ENCODE peak calls at places on chromosomes 16 and 17, in ten cellular contexts. One of them, this sample, is unnamed.

GRCh38 chr16:49706620-49707355 is 149.1 kb downstream of the ZNF423 start:
- DNase-seq in stimulated activated CD4-positive, alpha-beta T cell treated with anti-CD3 and anti-CD28 coated beads, Interleukin-2, amount 100 ng/mL, for 24 hours: no peak
- DNase-seq in epithelial cell of esophagus: no peak
- DNase-seq in tibial nerve: no peak
- DNase-seq in activated CD4-positive, alpha-beta T cell treated with anti-CD3 and anti-CD28 coated beads, Interleukin-2, amount 10 ng/mL, durations not matched to agents 7 days and 5 days: no peak
- DNase-seq in GM04503: no peak
- DNase-seq in psoas muscle: no peak
- DNase-seq in AG08395: no peak
- DNase-seq in stomach: no peak
- DNase-seq in lung: no peak
- DNase-seq in this sample: no peak

GRCh38 chr16:19879241-19879792 is 5.3 kb downstream of the GPRC5B start:
- DNase-seq in stimulated activated CD4-positive, alpha-beta T cell treated with anti-CD3 and anti-CD28 coated beads, Interleukin-2, amount 100 ng/mL, for 24 hours: no peak
- DNase-seq in epithelial cell of esophagus: peak
- DNase-seq in tibial nerve: no peak
- DNase-seq in activated CD4-positive, alpha-beta T cell treated with anti-CD3 and anti-CD28 coated beads, Interleukin-2, amount 10 ng/mL, durations not matched to agents 7 days and 5 days: no peak
- DNase-seq in GM04503: no peak
- DNase-seq in psoas muscle: no peak
- DNase-seq in AG08395: no peak
- DNase-seq in stomach: no peak
- DNase-seq in lung: no peak
- DNase-seq in this sample: no peak

GRCh38 chr17:59001158-59001814 is 105.4 kb downstream of the TRIM37 start:
- DNase-seq in stimulated activated CD4-positive, alpha-beta T cell treated with anti-CD3 and anti-CD28 coated beads, Interleukin-2, amount 100 ng/mL, for 24 hours: peak
- DNase-seq in epithelial cell of esophagus: peak
- DNase-seq in tibial nerve: no peak
- DNase-seq in activated CD4-positive, alpha-beta T cell treated with anti-CD3 and anti-CD28 coated beads, Interleukin-2, amount 10 ng/mL, durations not matched to agents 7 days and 5 days: peak
- DNase-seq in GM04503: no peak
- DNase-seq in psoas muscle: no peak
- DNase-seq in AG08395: no peak
- DNase-seq in stomach: peak
- DNase-seq in lung: peak
- DNase-seq in this sample: peak

GRCh38 chr16:10671729-10672128 is 23.0 kb downstream of the TEKT5 start:
- DNase-seq in stimulated activated CD4-positive, alpha-beta T cell treated with anti-CD3 and anti-CD28 coated beads, Interleukin-2, amount 100 ng/mL, for 24 hours: no peak
- DNase-seq in epithelial cell of esophagus: no peak
- DNase-seq in tibial nerve: no peak
- DNase-seq in activated CD4-positive, alpha-beta T cell treated with anti-CD3 and anti-CD28 coated beads, Interleukin-2, amount 10 ng/mL, durations not matched to agents 7 days and 5 days: no peak
- DNase-seq in GM04503: no peak
- DNase-seq in psoas muscle: no peak
- DNase-seq in AG08395: no peak
- DNase-seq in stomach: no peak
- DNase-seq in lung: no peak
- DNase-seq in this sample: no peak

GRCh38 chr17:47742319-47743181 is 9.5 kb downstream of the TBX21 start:
- DNase-seq in stimulated activated CD4-positive, alpha-beta T cell treated with anti-CD3 and anti-CD28 coated beads, Interleukin-2, amount 100 ng/mL, for 24 hours: peak
- DNase-seq in epithelial cell of esophagus: no peak
- DNase-seq in tibial nerve: no peak
- DNase-seq in activated CD4-positive, alpha-beta T cell treated with anti-CD3 and anti-CD28 coated beads, Interleukin-2, amount 10 ng/mL, durations not matched to agents 7 days and 5 days: peak
- DNase-seq in GM04503: no peak
- DNase-seq in psoas muscle: no peak
- DNase-seq in AG08395: no peak
- DNase-seq in stomach: no peak
- DNase-seq in lung: peak
- DNase-seq in this sample: no peak

GRCh38 chr17:15779119-15779518 is 47.0 kb downstream of the TBC1D26 start:
- DNase-seq in stimulated activated CD4-positive, alpha-beta T cell treated with anti-CD3 and anti-CD28 coated beads, Interleukin-2, amount 100 ng/mL, for 24 hours: no peak
- DNase-seq in epithelial cell of esophagus: no peak
- DNase-seq in tibial nerve: no peak
- DNase-seq in activated CD4-positive, alpha-beta T cell treated with anti-CD3 and anti-CD28 coated beads, Interleukin-2, amount 10 ng/mL, durations not matched to agents 7 days and 5 days: no peak
- DNase-seq in GM04503: no peak
- DNase-seq in psoas muscle: no peak
- DNase-seq in AG08395: no peak
- DNase-seq in stomach: no peak
- DNase-seq in lung: no peak
- DNase-seq in this sample: no peak

GRCh38 chr17:62627219-62627903 is at the start of gene MRC2:
- DNase-seq in stimulated activated CD4-positive, alpha-beta T cell treated with anti-CD3 and anti-CD28 coated beads, Interleukin-2, amount 100 ng/mL, for 24 hours: peak
- DNase-seq in epithelial cell of esophagus: peak
- DNase-seq in tibial nerve: no peak
- DNase-seq in activated CD4-positive, alpha-beta T cell treated with anti-CD3 and anti-CD28 coated beads, Interleukin-2, amount 10 ng/mL, durations not matched to agents 7 days and 5 days: peak
- DNase-seq in GM04503: no peak
- DNase-seq in psoas muscle: peak
- DNase-seq in AG08395: peak
- DNase-seq in stomach: no peak
- DNase-seq in lung: peak
- DNase-seq in this sample: no peak

GRCh38 chr17:7064248-7064647 is 15.8 kb downstream of the CLEC10A start:
- DNase-seq in stimulated activated CD4-positive, alpha-beta T cell treated with anti-CD3 and anti-CD28 coated beads, Interleukin-2, amount 100 ng/mL, for 24 hours: no peak
- DNase-seq in epithelial cell of esophagus: no peak
- DNase-seq in tibial nerve: no peak
- DNase-seq in activated CD4-positive, alpha-beta T cell treated with anti-CD3 and anti-CD28 coated beads, Interleukin-2, amount 10 ng/mL, durations not matched to agents 7 days and 5 days: no peak
- DNase-seq in GM04503: no peak
- DNase-seq in psoas muscle: no peak
- DNase-seq in AG08395: no peak
- DNase-seq in stomach: no peak
- DNase-seq in lung: no peak
- DNase-seq in this sample: no peak

GRCh38 chr17:67374329-67375053 is 2.6 kb upstream of the PITPNC1 start:
- DNase-seq in stimulated activated CD4-positive, alpha-beta T cell treated with anti-CD3 and anti-CD28 coated beads, Interleukin-2, amount 100 ng/mL, for 24 hours: peak
- DNase-seq in epithelial cell of esophagus: peak
- DNase-seq in tibial nerve: peak
- DNase-seq in activated CD4-positive, alpha-beta T cell treated with anti-CD3 and anti-CD28 coated beads, Interleukin-2, amount 10 ng/mL, durations not matched to agents 7 days and 5 days: peak
- DNase-seq in GM04503: no peak
- DNase-seq in psoas muscle: peak
- DNase-seq in AG08395: peak
- DNase-seq in stomach: peak
- DNase-seq in lung: peak
- DNase-seq in this sample: peak

GRCh38 chr16:49049191-49049590 is 232.4 kb downstream of the CBLN1 start:
- DNase-seq in stimulated activated CD4-positive, alpha-beta T cell treated with anti-CD3 and anti-CD28 coated beads, Interleukin-2, amount 100 ng/mL, for 24 hours: no peak
- DNase-seq in epithelial cell of esophagus: no peak
- DNase-seq in tibial nerve: no peak
- DNase-seq in activated CD4-positive, alpha-beta T cell treated with anti-CD3 and anti-CD28 coated beads, Interleukin-2, amount 10 ng/mL, durations not matched to agents 7 days and 5 days: no peak
- DNase-seq in GM04503: no peak
- DNase-seq in psoas muscle: no peak
- DNase-seq in AG08395: no peak
- DNase-seq in stomach: no peak
- DNase-seq in lung: no peak
- DNase-seq in this sample: no peak

GRCh38 chr16:69241911-69242310 is 54.9 kb downstream of the SNTB2 start:
- DNase-seq in stimulated activated CD4-positive, alpha-beta T cell treated with anti-CD3 and anti-CD28 coated beads, Interleukin-2, amount 100 ng/mL, for 24 hours: no peak
- DNase-seq in epithelial cell of esophagus: no peak
- DNase-seq in tibial nerve: no peak
- DNase-seq in activated CD4-positive, alpha-beta T cell treated with anti-CD3 and anti-CD28 coated beads, Interleukin-2, amount 10 ng/mL, durations not matched to agents 7 days and 5 days: no peak
- DNase-seq in GM04503: no peak
- DNase-seq in psoas muscle: no peak
- DNase-seq in AG08395: no peak
- DNase-seq in stomach: no peak
- DNase-seq in lung: no peak
- DNase-seq in this sample: no peak

GRCh38 chr17:42944211-42944610 is 20.0 kb downstream of the AARSD1 start:
- DNase-seq in stimulated activated CD4-positive, alpha-beta T cell treated with anti-CD3 and anti-CD28 coated beads, Interleukin-2, amount 100 ng/mL, for 24 hours: no peak
- DNase-seq in epithelial cell of esophagus: no peak
- DNase-seq in tibial nerve: no peak
- DNase-seq in activated CD4-positive, alpha-beta T cell treated with anti-CD3 and anti-CD28 coated beads, Interleukin-2, amount 10 ng/mL, durations not matched to agents 7 days and 5 days: no peak
- DNase-seq in GM04503: no peak
- DNase-seq in psoas muscle: no peak
- DNase-seq in AG08395: no peak
- DNase-seq in stomach: no peak
- DNase-seq in lung: no peak
- DNase-seq in this sample: no peak

GRCh38 chr16:54166342-54166865 is 120.2 kb downstream of the IRX3 start:
- DNase-seq in stimulated activated CD4-positive, alpha-beta T cell treated with anti-CD3 and anti-CD28 coated beads, Interleukin-2, amount 100 ng/mL, for 24 hours: no peak
- DNase-seq in epithelial cell of esophagus: peak
- DNase-seq in tibial nerve: no peak
- DNase-seq in activated CD4-positive, alpha-beta T cell treated with anti-CD3 and anti-CD28 coated beads, Interleukin-2, amount 10 ng/mL, durations not matched to agents 7 days and 5 days: no peak
- DNase-seq in GM04503: no peak
- DNase-seq in psoas muscle: no peak
- DNase-seq in AG08395: no peak
- DNase-seq in stomach: no peak
- DNase-seq in lung: no peak
- DNase-seq in this sample: no peak

GRCh38 chr17:73104450-73104849 is 12.0 kb upstream of the SLC39A11 start:
- DNase-seq in stimulated activated CD4-positive, alpha-beta T cell treated with anti-CD3 and anti-CD28 coated beads, Interleukin-2, amount 100 ng/mL, for 24 hours: no peak
- DNase-seq in epithelial cell of esophagus: no peak
- DNase-seq in tibial nerve: no peak
- DNase-seq in activated CD4-positive, alpha-beta T cell treated with anti-CD3 and anti-CD28 coated beads, Interleukin-2, amount 10 ng/mL, durations not matched to agents 7 days and 5 days: no peak
- DNase-seq in GM04503: no peak
- DNase-seq in psoas muscle: no peak
- DNase-seq in AG08395: no peak
- DNase-seq in stomach: no peak
- DNase-seq in lung: no peak
- DNase-seq in this sample: no peak

GRCh38 chr16:13915033-13915635 is 4.8 kb upstream of the ERCC4 start:
- DNase-seq in stimulated activated CD4-positive, alpha-beta T cell treated with anti-CD3 and anti-CD28 coated beads, Interleukin-2, amount 100 ng/mL, for 24 hours: no peak
- DNase-seq in epithelial cell of esophagus: no peak
- DNase-seq in tibial nerve: no peak
- DNase-seq in activated CD4-positive, alpha-beta T cell treated with anti-CD3 and anti-CD28 coated beads, Interleukin-2, amount 10 ng/mL, durations not matched to agents 7 days and 5 days: no peak
- DNase-seq in GM04503: no peak
- DNase-seq in psoas muscle: no peak
- DNase-seq in AG08395: no peak
- DNase-seq in stomach: no peak
- DNase-seq in lung: no peak
- DNase-seq in this sample: no peak

GRCh38 chr17:18921912-18922451 is 30.0 kb upstream of the SLC5A10 start:
- DNase-seq in stimulated activated CD4-positive, alpha-beta T cell treated with anti-CD3 and anti-CD28 coated beads, Interleukin-2, amount 100 ng/mL, for 24 hours: peak
- DNase-seq in epithelial cell of esophagus: peak
- DNase-seq in tibial nerve: no peak
- DNase-seq in activated CD4-positive, alpha-beta T cell treated with anti-CD3 and anti-CD28 coated beads, Interleukin-2, amount 10 ng/mL, durations not matched to agents 7 days and 5 days: no peak
- DNase-seq in GM04503: no peak
- DNase-seq in psoas muscle: no peak
- DNase-seq in AG08395: no peak
- DNase-seq in stomach: no peak
- DNase-seq in lung: no peak
- DNase-seq in this sample: no peak

GRCh38 chr17:15262291-15263205 is 2.6 kb downstream of the PMP22 start:
- DNase-seq in stimulated activated CD4-positive, alpha-beta T cell treated with anti-CD3 and anti-CD28 coated beads, Interleukin-2, amount 100 ng/mL, for 24 hours: no peak
- DNase-seq in epithelial cell of esophagus: peak
- DNase-seq in tibial nerve: peak
- DNase-seq in activated CD4-positive, alpha-beta T cell treated with anti-CD3 and anti-CD28 coated beads, Interleukin-2, amount 10 ng/mL, durations not matched to agents 7 days and 5 days: no peak
- DNase-seq in GM04503: peak
- DNase-seq in psoas muscle: peak
- DNase-seq in AG08395: peak
- DNase-seq in stomach: peak
- DNase-seq in lung: peak
- DNase-seq in this sample: no peak

GRCh38 chr17:21397341-21398050 is 21.3 kb downstream of the KCNJ12 start:
- DNase-seq in stimulated activated CD4-positive, alpha-beta T cell treated with anti-CD3 and anti-CD28 coated beads, Interleukin-2, amount 100 ng/mL, for 24 hours: no peak
- DNase-seq in epithelial cell of esophagus: no peak
- DNase-seq in tibial nerve: no peak
- DNase-seq in activated CD4-positive, alpha-beta T cell treated with anti-CD3 and anti-CD28 coated beads, Interleukin-2, amount 10 ng/mL, durations not matched to agents 7 days and 5 days: no peak
- DNase-seq in GM04503: peak
- DNase-seq in psoas muscle: peak
- DNase-seq in AG08395: peak
- DNase-seq in stomach: no peak
- DNase-seq in lung: no peak
- DNase-seq in this sample: no peak

GRCh38 chr17:63974594-63975192 is 2.0 kb upstream of the SCN4A start:
- DNase-seq in stimulated activated CD4-positive, alpha-beta T cell treated with anti-CD3 and anti-CD28 coated beads, Interleukin-2, amount 100 ng/mL, for 24 hours: no peak
- DNase-seq in epithelial cell of esophagus: peak
- DNase-seq in tibial nerve: no peak
- DNase-seq in activated CD4-positive, alpha-beta T cell treated with anti-CD3 and anti-CD28 coated beads, Interleukin-2, amount 10 ng/mL, durations not matched to agents 7 days and 5 days: no peak
- DNase-seq in GM04503: no peak
- DNase-seq in psoas muscle: peak
- DNase-seq in AG08395: peak
- DNase-seq in stomach: no peak
- DNase-seq in lung: no peak
- DNase-seq in this sample: no peak

GRCh38 chr16:21161211-21161610 is 2.7 kb downstream of the LDAF1 start:
- DNase-seq in stimulated activated CD4-positive, alpha-beta T cell treated with anti-CD3 and anti-CD28 coated beads, Interleukin-2, amount 100 ng/mL, for 24 hours: no peak
- DNase-seq in epithelial cell of esophagus: no peak
- DNase-seq in tibial nerve: no peak
- DNase-seq in activated CD4-positive, alpha-beta T cell treated with anti-CD3 and anti-CD28 coated beads, Interleukin-2, amount 10 ng/mL, durations not matched to agents 7 days and 5 days: no peak
- DNase-seq in GM04503: no peak
- DNase-seq in psoas muscle: no peak
- DNase-seq in AG08395: peak
- DNase-seq in stomach: no peak
- DNase-seq in lung: no peak
- DNase-seq in this sample: no peak

GRCh38 chr17:50953831-50954601 is 87.9 kb upstream of the TOB1 start:
- DNase-seq in stimulated activated CD4-positive, alpha-beta T cell treated with anti-CD3 and anti-CD28 coated beads, Interleukin-2, amount 100 ng/mL, for 24 hours: no peak
- DNase-seq in epithelial cell of esophagus: peak
- DNase-seq in tibial nerve: peak
- DNase-seq in activated CD4-positive, alpha-beta T cell treated with anti-CD3 and anti-CD28 coated beads, Interleukin-2, amount 10 ng/mL, durations not matched to agents 7 days and 5 days: no peak
- DNase-seq in GM04503: no peak
- DNase-seq in psoas muscle: peak
- DNase-seq in AG08395: peak
- DNase-seq in stomach: no peak
- DNase-seq in lung: no peak
- DNase-seq in this sample: no peak

GRCh38 chr16:83973077-83973476 is 5.0 kb downstream of the NECAB2 start:
- DNase-seq in stimulated activated CD4-positive, alpha-beta T cell treated with anti-CD3 and anti-CD28 coated beads, Interleukin-2, amount 100 ng/mL, for 24 hours: no peak
- DNase-seq in epithelial cell of esophagus: no peak
- DNase-seq in tibial nerve: no peak
- DNase-seq in activated CD4-positive, alpha-beta T cell treated with anti-CD3 and anti-CD28 coated beads, Interleukin-2, amount 10 ng/mL, durations not matched to agents 7 days and 5 days: no peak
- DNase-seq in GM04503: no peak
- DNase-seq in psoas muscle: no peak
- DNase-seq in AG08395: no peak
- DNase-seq in stomach: no peak
- DNase-seq in lung: no peak
- DNase-seq in this sample: no peak

GRCh38 chr17:50890675-50891516 is 24.7 kb upstream of the TOB1 start:
- DNase-seq in stimulated activated CD4-positive, alpha-beta T cell treated with anti-CD3 and anti-CD28 coated beads, Interleukin-2, amount 100 ng/mL, for 24 hours: no peak
- DNase-seq in epithelial cell of esophagus: peak
- DNase-seq in tibial nerve: no peak
- DNase-seq in activated CD4-positive, alpha-beta T cell treated with anti-CD3 and anti-CD28 coated beads, Interleukin-2, amount 10 ng/mL, durations not matched to agents 7 days and 5 days: no peak
- DNase-seq in GM04503: no peak
- DNase-seq in psoas muscle: no peak
- DNase-seq in AG08395: no peak
- DNase-seq in stomach: peak
- DNase-seq in lung: no peak
- DNase-seq in this sample: no peak

GRCh38 chr17:65183736-65184135 is 46.6 kb downstream of the RGS9 start:
- DNase-seq in stimulated activated CD4-positive, alpha-beta T cell treated with anti-CD3 and anti-CD28 coated beads, Interleukin-2, amount 100 ng/mL, for 24 hours: no peak
- DNase-seq in epithelial cell of esophagus: peak
- DNase-seq in tibial nerve: no peak
- DNase-seq in activated CD4-positive, alpha-beta T cell treated with anti-CD3 and anti-CD28 coated beads, Interleukin-2, amount 10 ng/mL, durations not matched to agents 7 days and 5 days: no peak
- DNase-seq in GM04503: peak
- DNase-seq in psoas muscle: no peak
- DNase-seq in AG08395: peak
- DNase-seq in stomach: no peak
- DNase-seq in lung: no peak
- DNase-seq in this sample: no peak

GRCh38 chr17:17780941-17781590 is 55.7 kb downstream of the SREBF1 start:
- DNase-seq in stimulated activated CD4-positive, alpha-beta T cell treated with anti-CD3 and anti-CD28 coated beads, Interleukin-2, amount 100 ng/mL, for 24 hours: no peak
- DNase-seq in epithelial cell of esophagus: peak
- DNase-seq in tibial nerve: no peak
- DNase-seq in activated CD4-positive, alpha-beta T cell treated with anti-CD3 and anti-CD28 coated beads, Interleukin-2, amount 10 ng/mL, durations not matched to agents 7 days and 5 days: no peak
- DNase-seq in GM04503: no peak
- DNase-seq in psoas muscle: peak
- DNase-seq in AG08395: no peak
- DNase-seq in stomach: peak
- DNase-seq in lung: no peak
- DNase-seq in this sample: no peak

GRCh38 chr16:65888201-65888600 is 478.3 kb upstream of the CDH5 start:
- DNase-seq in stimulated activated CD4-positive, alpha-beta T cell treated with anti-CD3 and anti-CD28 coated beads, Interleukin-2, amount 100 ng/mL, for 24 hours: no peak
- DNase-seq in epithelial cell of esophagus: peak
- DNase-seq in tibial nerve: no peak
- DNase-seq in activated CD4-positive, alpha-beta T cell treated with anti-CD3 and anti-CD28 coated beads, Interleukin-2, amount 10 ng/mL, durations not matched to agents 7 days and 5 days: no peak
- DNase-seq in GM04503: no peak
- DNase-seq in psoas muscle: no peak
- DNase-seq in AG08395: no peak
- DNase-seq in stomach: no peak
- DNase-seq in lung: no peak
- DNase-seq in this sample: no peak